ENCODE peak calls at places on chromosomes 3 and 15, in nine cellular contexts. G is fibroblast of villous mesenchyme; K is Right ventricle myocardium superior; X is right atrium auricular region; J is stimulated activated CD8-positive, alpha-beta memory T cell treated with anti-CD3 and anti-CD28 coated beads, Interleukin-4, amount 100 ng/mL, for 24 hours; U is activated T-helper 1 cell treated with Interleukin-2 at 50 U/mL for 16 hours; S is NCI-H1105; R is retina; V is kidney. M is an unnamed sample.

GRCh38 chr3:3110299-3110630 is at the start of gene IL5RA:
- DNase-seq in V (no peak), G (peak), K (no peak), X (no peak), R (no peak), J (no peak), U (no peak), S (no peak), M (no peak)

GRCh38 chr3:24628523-24629258 is 134.0 kb upstream of the THRB start:
- DNase-seq in J (no peak), G (peak), V (no peak), K (no peak), X (no peak), R (no peak), S (no peak), U (no peak), M (no peak)

GRCh38 chr15:22978691-22979068 is 1.5 kb downstream of the CYFIP1 start:
- DNase-seq in K (no peak), V (no peak), J (no peak), S (no peak), G (no peak), U (no peak), R (no peak), X (no peak), M (no peak)

GRCh38 chr15:71781179-71781964 is 29.0 kb upstream of the NR2E3 start:
- DNase-seq in J (no peak), K (no peak), R (no peak), X (no peak), S (no peak), U (no peak), G (no peak), V (no peak), M (no peak)

GRCh38 chr15:99148851-99149276 is 44.0 kb downstream of the SYNM start:
- DNase-seq in J (no peak), R (no peak), K (no peak), S (no peak), X (no peak), G (no peak), V (no peak), U (no peak), M (peak)

GRCh38 chr15:62083168-62084154 is 16.7 kb downstream of the C2CD4A start:
- DNase-seq in J (no peak), U (no peak), S (no peak), K (no peak), V (no peak), G (no peak), R (no peak), X (no peak), M (no peak)

GRCh38 chr15:100842756-100843730 is 36.6 kb upstream of the ALDH1A3 start:
- DNase-seq in V (no peak), K (no peak), S (no peak), G (peak), U (no peak), X (no peak), R (peak), J (no peak), M (no peak)

GRCh38 chr15:90531147-90531546 is 1.4 kb downstream of the CRTC3 start:
- DNase-seq in R (no peak), S (no peak), G (no peak), U (no peak), V (no peak), X (no peak), J (no peak), K (no peak), M (no peak)

GRCh38 chr3:43754316-43754715 is 63.6 kb downstream of the ABHD5 start:
- DNase-seq in R (no peak), K (no peak), S (no peak), J (no peak), X (no peak), V (no peak), U (no peak), G (no peak), M (no peak)

GRCh38 chr3:49295489-49296058 is 18.5 kb upstream of the C3orf62 start:
- DNase-seq in X (no peak), G (peak), R (peak), U (no peak), K (no peak), V (no peak), J (no peak), S (no peak), M (no peak)

GRCh38 chr15:77870195-77871065 is 207.1 kb downstream of the TBC1D2B start:
- DNase-seq in X (peak), K (peak), G (peak), V (peak), R (peak), J (peak), U (no peak), S (peak), M (peak)

GRCh38 chr3:98763076-98763475 is at the start of gene ST3GAL6:
- DNase-seq in R (no peak), J (no peak), K (peak), S (no peak), V (no peak), U (no peak), X (no peak), G (peak), M (no peak)

GRCh38 chr3:69324362-69325025 is 61.4 kb downstream of the FRMD4B start:
- DNase-seq in K (no peak), G (no peak), V (no peak), J (no peak), X (no peak), S (no peak), U (no peak), R (no peak), M (no peak)

GRCh38 chr15:27831384-27832262 is 267.5 kb downstream of the OCA2 start:
- DNase-seq in S (no peak), J (no peak), V (no peak), K (no peak), G (no peak), X (peak), R (no peak), U (no peak), M (no peak)

GRCh38 chr15:57048930-57049550 is 130.6 kb downstream of the TCF12 start:
- DNase-seq in K (no peak), G (no peak), R (no peak), J (no peak), X (no peak), S (no peak), U (no peak), V (no peak), M (no peak)

GRCh38 chr3:55364426-55364825 is 122.7 kb downstream of the WNT5A start:
- DNase-seq in K (no peak), G (peak), J (no peak), R (no peak), U (no peak), V (no peak), S (no peak), X (no peak), M (no peak)

GRCh38 chr3:59818033-59818936 is 768.5 kb upstream of the CFAP20DC start:
- DNase-seq in J (no peak), V (peak), U (no peak), R (no peak), S (no peak), G (peak), K (peak), X (peak), M (peak)

GRCh38 chr15:62565620-62566019 is 400.5 kb upstream of the C2CD4B start:
- DNase-seq in J (no peak), U (no peak), G (no peak), X (no peak), V (no peak), R (no peak), K (no peak), S (no peak), M (no peak)

GRCh38 chr15:80934761-80935221 is 54.8 kb downstream of the MESD start:
- DNase-seq in K (no peak), V (no peak), S (no peak), J (no peak), X (no peak), G (peak), R (no peak), U (no peak), M (no peak)

GRCh38 chr15:47968593-47968992 is 152.2 kb upstream of the SLC24A5 start:
- DNase-seq in V (no peak), K (no peak), J (no peak), R (no peak), X (no peak), U (no peak), S (no peak), G (no peak), M (no peak)

GRCh38 chr15:87816811-87817210 is 439.7 kb downstream of the NTRK3 start:
- DNase-seq in V (no peak), S (no peak), J (no peak), U (no peak), K (no peak), X (no peak), R (no peak), G (peak), M (no peak)

GRCh38 chr3:124256156-124256555 is 264.2 kb upstream of the ROPN1 start:
- DNase-seq in R (no peak), G (no peak), J (no peak), X (no peak), K (no peak), S (no peak), V (no peak), U (no peak), M (no peak)

GRCh38 chr3:181379278-181379677 is 332.4 kb upstream of the SOX2 start:
- DNase-seq in U (no peak), V (no peak), S (no peak), G (no peak), J (no peak), X (no peak), R (no peak), K (no peak), M (no peak)

GRCh38 chr15:62128916-62129315 is 36.2 kb downstream of the C2CD4B start:
- DNase-seq in V (no peak), G (no peak), J (no peak), R (no peak), K (no peak), S (no peak), X (no peak), U (no peak), M (no peak)

M was measured in posterior vena cava.